ENCODE peak calls at places on chromosomes 3 and 15, in nine cellular contexts. E is endothelial cell; J is osteoblast; L is non-pigmented ciliary epithelial cell; Z is WTC11; Q is activated CD4-positive, alpha-beta T cell treated with anti-CD3 and anti-CD28 coated beads, Interleukin-2, amount 50 U/mL, for 4 hours; D is islet precursor cell; Y is left cardiac atrium; G is EL. K is an unnamed sample.

GRCh38 chr15:37765809-37766208 is 168.6 kb upstream of the TMCO5A start:
- DNase-seq in E (peak), J (no peak), L (no peak), Z (no peak), Q (no peak), D (no peak), Y (no peak), G (peak), K (no peak)

GRCh38 chr3:140995881-140996280 is 54.2 kb downstream of the SLC25A36 start:
- DNase-seq in E (no peak), J (peak), L (no peak), Z (no peak), Q (no peak), D (no peak), Y (no peak), G (no peak), K (no peak)

GRCh38 chr3:76470285-76470684 is 569.6 kb upstream of the ROBO2 start:
- DNase-seq in E (no peak), J (peak), L (peak), Z (no peak), Q (no peak), D (peak), Y (no peak), G (peak), K (no peak)

GRCh38 chr3:138898708-138899107 is 48.2 kb downstream of the FOXL2 start:
- DNase-seq in E (no peak), J (no peak), L (no peak), Z (no peak), Q (no peak), D (no peak), Y (no peak), G (no peak), K (no peak)

GRCh38 chr3:48427630-48427962 is 2.3 kb downstream of the PLXNB1 start:
- DNase-seq in E (no peak), J (peak), L (no peak), Z (no peak), Q (no peak), D (no peak), Y (no peak), G (no peak), K (no peak)

GRCh38 chr3:61967937-61968336 is 405.4 kb downstream of the FEZF2 start:
- DNase-seq in E (no peak), J (no peak), L (no peak), Z (no peak), Q (no peak), D (no peak), Y (no peak), G (no peak), K (no peak)

GRCh38 chr15:95365615-95366107 is 964.8 kb upstream of the NR2F2 start:
- DNase-seq in E (peak), J (no peak), L (no peak), Z (no peak), Q (no peak), D (no peak), Y (peak), G (no peak), K (no peak)

GRCh38 chr15:96326551-96327154 is 3.8 kb upstream of the NR2F2 start:
- DNase-seq in E (no peak), J (peak), L (no peak), Z (peak), Q (no peak), D (peak), Y (peak), G (peak), K (peak)

GRCh38 chr3:148718982-148719862 is 21.5 kb downstream of the AGTR1 start:
- DNase-seq in E (no peak), J (no peak), L (no peak), Z (peak), Q (no peak), D (no peak), Y (no peak), G (peak), K (no peak)

GRCh38 chr3:173711619-173712018 is 314.1 kb downstream of the NLGN1 start:
- DNase-seq in E (no peak), J (no peak), L (no peak), Z (no peak), Q (no peak), D (peak), Y (no peak), G (no peak), K (peak)

GRCh38 chr3:10955694-10956453 is 36.7 kb upstream of the SLC6A1 start:
- DNase-seq in E (no peak), J (no peak), L (no peak), Z (no peak), Q (no peak), D (no peak), Y (peak), G (no peak), K (no peak)

GRCh38 chr3:52471371-52472238 is 16.2 kb downstream of the NISCH start:
- DNase-seq in E (peak), J (peak), L (no peak), Z (peak), Q (no peak), D (no peak), Y (peak), G (peak), K (peak)

GRCh38 chr15:90862487-90862886 is 5.9 kb upstream of the FURIN start:
- DNase-seq in E (no peak), J (no peak), L (no peak), Z (no peak), Q (no peak), D (no peak), Y (no peak), G (no peak), K (no peak)

GRCh38 chr15:79466488-79466887 is 34.4 kb downstream of the MINAR1 start:
- DNase-seq in E (no peak), J (no peak), L (no peak), Z (no peak), Q (no peak), D (no peak), Y (no peak), G (no peak), K (no peak)

GRCh38 chr3:97817965-97818364 is 3.8 kb upstream of the CRYBG3 start:
- DNase-seq in E (no peak), J (no peak), L (no peak), Z (no peak), Q (no peak), D (no peak), Y (no peak), G (no peak), K (no peak)

GRCh38 chr3:9135930-9136525 is 113.4 kb downstream of the SRGAP3 start:
- DNase-seq in E (peak), J (no peak), L (no peak), Z (peak), Q (no peak), D (peak), Y (peak), G (no peak), K (no peak)

GRCh38 chr3:26984601-26985000 is 362.0 kb downstream of the LRRC3B start:
- DNase-seq in E (no peak), J (no peak), L (no peak), Z (no peak), Q (no peak), D (no peak), Y (no peak), G (no peak), K (no peak)

GRCh38 chr3:150293401-150294001 is 114.6 kb upstream of the TSC22D2 start:
- DNase-seq in E (no peak), J (peak), L (peak), Z (no peak), Q (no peak), D (no peak), Y (no peak), G (peak), K (no peak)

GRCh38 chr15:80507638-80508316 is 103.6 kb downstream of the ARNT2 start:
- DNase-seq in E (no peak), J (peak), L (no peak), Z (no peak), Q (no peak), D (no peak), Y (no peak), G (peak), K (no peak)

GRCh38 chr3:179825527-179826246 is 172.8 kb downstream of the USP13 start:
- DNase-seq in E (no peak), J (no peak), L (no peak), Z (peak), Q (no peak), D (no peak), Y (no peak), G (no peak), K (no peak)

GRCh38 chr3:124837730-124838186 is 49.4 kb downstream of the ITGB5 start:
- DNase-seq in E (peak), J (peak), L (no peak), Z (no peak), Q (no peak), D (peak), Y (peak), G (peak), K (peak)

GRCh38 chr3:67017211-67017610 is 19.1 kb downstream of the KBTBD8 start:
- DNase-seq in E (no peak), J (no peak), L (no peak), Z (no peak), Q (no peak), D (peak), Y (no peak), G (no peak), K (peak)

GRCh38 chr15:38260077-38260476 is 7.4 kb downstream of the SPRED1 start:
- DNase-seq in E (no peak), J (no peak), L (no peak), Z (no peak), Q (no peak), D (peak), Y (no peak), G (peak), K (no peak)

GRCh38 chr15:57326196-57326595 is 50.1 kb upstream of the CGNL1 start:
- DNase-seq in E (no peak), J (no peak), L (no peak), Z (no peak), Q (no peak), D (no peak), Y (no peak), G (no peak), K (no peak)

GRCh38 chr3:68893600-68894239 is 38.6 kb downstream of the TAFA4 start:
- DNase-seq in E (no peak), J (no peak), L (no peak), Z (no peak), Q (no peak), D (no peak), Y (no peak), G (peak), K (no peak)